ENCODE peak calls at places on chromosomes 3 and 15, in eight cellular contexts. One of them, this sample, is unnamed.

GRCh38 chr3:72338942-72339749 is 509.1 kb downstream of the SHQ1 start:
- DNase-seq in heart right ventricle: no peak
- DNase-seq in GM20000: no peak
- DNase-seq in Peyer's patch: no peak
- DNase-seq in colonic mucosa: no peak
- DNase-seq in heart left ventricle: peak
- DNase-seq in cardiac fibroblast: peak
- DNase-seq in AG09319: peak
- DNase-seq in this sample: peak

GRCh38 chr3:186598108-186598784 is 14.6 kb upstream of the AHSG start:
- DNase-seq in colonic mucosa: no peak
- DNase-seq in Peyer's patch: no peak
- DNase-seq in heart left ventricle: peak
- DNase-seq in GM20000: no peak
- DNase-seq in AG09319: peak
- DNase-seq in heart right ventricle: peak
- DNase-seq in cardiac fibroblast: peak
- DNase-seq in this sample: peak

GRCh38 chr3:14522129-14522691 is 17.9 kb downstream of the GRIP2 start:
- DNase-seq in heart right ventricle: peak
- DNase-seq in GM20000: no peak
- DNase-seq in Peyer's patch: no peak
- DNase-seq in colonic mucosa: no peak
- DNase-seq in cardiac fibroblast: no peak
- DNase-seq in heart left ventricle: peak
- DNase-seq in AG09319: no peak
- DNase-seq in this sample: no peak

GRCh38 chr3:108489776-108490175 is 20.6 kb downstream of the MYH15 start:
- DNase-seq in heart right ventricle: peak
- DNase-seq in GM20000: peak
- DNase-seq in colonic mucosa: peak
- DNase-seq in Peyer's patch: no peak
- DNase-seq in cardiac fibroblast: peak
- DNase-seq in AG09319: no peak
- DNase-seq in heart left ventricle: no peak
- DNase-seq in this sample: peak

GRCh38 chr3:207973-208372 is 11.4 kb downstream of the CHL1 start:
- DNase-seq in AG09319: no peak
- DNase-seq in Peyer's patch: no peak
- DNase-seq in heart left ventricle: no peak
- DNase-seq in cardiac fibroblast: no peak
- DNase-seq in GM20000: no peak
- DNase-seq in heart right ventricle: no peak
- DNase-seq in colonic mucosa: no peak
- DNase-seq in this sample: no peak

GRCh38 chr3:113601240-113601639 is 68.9 kb downstream of the SIDT1 start:
- DNase-seq in heart left ventricle: no peak
- DNase-seq in Peyer's patch: no peak
- DNase-seq in heart right ventricle: no peak
- DNase-seq in cardiac fibroblast: no peak
- DNase-seq in colonic mucosa: no peak
- DNase-seq in AG09319: no peak
- DNase-seq in GM20000: no peak
- DNase-seq in this sample: no peak

GRCh38 chr3:10273697-10274305 is 18.9 kb downstream of the GHRL start:
- DNase-seq in colonic mucosa: no peak
- DNase-seq in Peyer's patch: no peak
- DNase-seq in GM20000: no peak
- DNase-seq in heart left ventricle: no peak
- DNase-seq in AG09319: no peak
- DNase-seq in cardiac fibroblast: no peak
- DNase-seq in heart right ventricle: no peak
- DNase-seq in this sample: peak

GRCh38 chr3:32095431-32095830 is 11.0 kb upstream of the GPD1L start:
- DNase-seq in AG09319: no peak
- DNase-seq in heart left ventricle: no peak
- DNase-seq in Peyer's patch: no peak
- DNase-seq in heart right ventricle: no peak
- DNase-seq in GM20000: no peak
- DNase-seq in cardiac fibroblast: no peak
- DNase-seq in colonic mucosa: no peak
- DNase-seq in this sample: no peak

GRCh38 chr15:45387379-45388007 is 9.1 kb upstream of the GATM start:
- DNase-seq in colonic mucosa: no peak
- DNase-seq in cardiac fibroblast: no peak
- DNase-seq in AG09319: no peak
- DNase-seq in heart left ventricle: no peak
- DNase-seq in heart right ventricle: no peak
- DNase-seq in GM20000: no peak
- DNase-seq in Peyer's patch: no peak
- DNase-seq in this sample: no peak

GRCh38 chr3:38960953-38961622 is 90.7 kb downstream of the SCN11A start:
- DNase-seq in cardiac fibroblast: peak
- DNase-seq in Peyer's patch: no peak
- DNase-seq in GM20000: peak
- DNase-seq in colonic mucosa: peak
- DNase-seq in heart left ventricle: peak
- DNase-seq in AG09319: no peak
- DNase-seq in heart right ventricle: peak
- DNase-seq in this sample: peak

GRCh38 chr15:58260911-58261267 is 122.7 kb downstream of the AQP9 start:
- DNase-seq in GM20000: no peak
- DNase-seq in AG09319: peak
- DNase-seq in heart right ventricle: peak
- DNase-seq in Peyer's patch: no peak
- DNase-seq in colonic mucosa: no peak
- DNase-seq in heart left ventricle: peak
- DNase-seq in cardiac fibroblast: peak
- DNase-seq in this sample: peak

GRCh38 chr3:64267774-64268604 is 42.7 kb upstream of the PRICKLE2 start:
- DNase-seq in colonic mucosa: peak
- DNase-seq in heart left ventricle: peak
- DNase-seq in cardiac fibroblast: peak
- DNase-seq in heart right ventricle: peak
- DNase-seq in AG09319: no peak
- DNase-seq in GM20000: no peak
- DNase-seq in Peyer's patch: peak
- DNase-seq in this sample: peak

GRCh38 chr3:119235151-119235550 is 5.5 kb downstream of the B4GALT4 start:
- DNase-seq in AG09319: no peak
- DNase-seq in GM20000: no peak
- DNase-seq in heart right ventricle: no peak
- DNase-seq in cardiac fibroblast: peak
- DNase-seq in heart left ventricle: no peak
- DNase-seq in colonic mucosa: no peak
- DNase-seq in Peyer's patch: no peak
- DNase-seq in this sample: peak

DNA sequence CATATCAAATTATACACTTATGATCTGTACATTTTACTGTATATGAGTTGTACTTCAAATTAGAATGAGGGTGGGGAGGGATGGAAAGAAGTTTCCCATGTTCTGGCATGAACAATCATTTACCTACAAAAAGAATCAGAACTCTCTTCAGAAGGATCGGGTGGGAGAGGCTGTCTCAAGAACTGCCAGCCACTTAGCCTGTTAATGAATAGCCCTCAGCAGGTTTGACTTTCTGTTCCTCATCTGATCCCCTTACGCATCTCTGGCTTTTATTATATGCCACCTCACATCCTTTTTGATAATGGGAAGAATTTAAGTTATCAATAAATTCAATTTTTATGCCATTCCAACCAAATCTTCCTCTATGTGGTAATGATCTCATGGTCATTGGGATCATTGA is 168.3 kb upstream of the TGFBR2 start:
- DNase-seq in heart right ventricle: no peak
- DNase-seq in AG09319: no peak
- DNase-seq in colonic mucosa: no peak
- DNase-seq in GM20000: no peak
- DNase-seq in Peyer's patch: no peak
- DNase-seq in cardiac fibroblast: no peak
- DNase-seq in heart left ventricle: no peak
- DNase-seq in this sample: no peak
- TF ChIP-seq CTCF in heart right ventricle: no peak
- TF ChIP-seq CTCF in AG09319: no peak
- TF ChIP-seq CTCF in colonic mucosa: no peak
- TF ChIP-seq CTCF in GM20000: no peak
- TF ChIP-seq CTCF in Peyer's patch: no peak
- TF ChIP-seq CTCF in cardiac fibroblast: no peak
- TF ChIP-seq CTCF in heart left ventricle: no peak
- TF ChIP-seq CTCF in this sample: no peak

GRCh38 chr3:193470710-193471109 is 84.0 kb downstream of the ATP13A4 start:
- DNase-seq in Peyer's patch: no peak
- DNase-seq in AG09319: no peak
- DNase-seq in heart left ventricle: no peak
- DNase-seq in heart right ventricle: no peak
- DNase-seq in GM20000: no peak
- DNase-seq in colonic mucosa: no peak
- DNase-seq in cardiac fibroblast: no peak
- DNase-seq in this sample: no peak

GRCh38 chr3:193474446-193474845 is 80.2 kb downstream of the ATP13A4 start:
- DNase-seq in AG09319: no peak
- DNase-seq in heart right ventricle: no peak
- DNase-seq in heart left ventricle: no peak
- DNase-seq in colonic mucosa: no peak
- DNase-seq in Peyer's patch: no peak
- DNase-seq in GM20000: no peak
- DNase-seq in cardiac fibroblast: no peak
- DNase-seq in this sample: no peak
- TF ChIP-seq CTCF in AG09319: no peak
- TF ChIP-seq CTCF in heart right ventricle: no peak
- TF ChIP-seq CTCF in heart left ventricle: no peak
- TF ChIP-seq CTCF in colonic mucosa: no peak
- TF ChIP-seq CTCF in Peyer's patch: no peak
- TF ChIP-seq CTCF in GM20000: no peak
- TF ChIP-seq CTCF in cardiac fibroblast: no peak
- TF ChIP-seq CTCF in this sample: no peak

GRCh38 chr3:170852307-170852706 is 17.7 kb downstream of the RPL22L1 start:
- DNase-seq in cardiac fibroblast: no peak
- DNase-seq in colonic mucosa: no peak
- DNase-seq in AG09319: no peak
- DNase-seq in heart right ventricle: no peak
- DNase-seq in heart left ventricle: no peak
- DNase-seq in Peyer's patch: no peak
- DNase-seq in GM20000: no peak
- DNase-seq in this sample: no peak

GRCh38 chr3:170844377-170844776 is 25.6 kb downstream of the RPL22L1 start:
- DNase-seq in heart left ventricle: no peak
- DNase-seq in Peyer's patch: no peak
- DNase-seq in cardiac fibroblast: no peak
- DNase-seq in AG09319: no peak
- DNase-seq in colonic mucosa: no peak
- DNase-seq in GM20000: no peak
- DNase-seq in heart right ventricle: no peak
- DNase-seq in this sample: no peak

DNA sequence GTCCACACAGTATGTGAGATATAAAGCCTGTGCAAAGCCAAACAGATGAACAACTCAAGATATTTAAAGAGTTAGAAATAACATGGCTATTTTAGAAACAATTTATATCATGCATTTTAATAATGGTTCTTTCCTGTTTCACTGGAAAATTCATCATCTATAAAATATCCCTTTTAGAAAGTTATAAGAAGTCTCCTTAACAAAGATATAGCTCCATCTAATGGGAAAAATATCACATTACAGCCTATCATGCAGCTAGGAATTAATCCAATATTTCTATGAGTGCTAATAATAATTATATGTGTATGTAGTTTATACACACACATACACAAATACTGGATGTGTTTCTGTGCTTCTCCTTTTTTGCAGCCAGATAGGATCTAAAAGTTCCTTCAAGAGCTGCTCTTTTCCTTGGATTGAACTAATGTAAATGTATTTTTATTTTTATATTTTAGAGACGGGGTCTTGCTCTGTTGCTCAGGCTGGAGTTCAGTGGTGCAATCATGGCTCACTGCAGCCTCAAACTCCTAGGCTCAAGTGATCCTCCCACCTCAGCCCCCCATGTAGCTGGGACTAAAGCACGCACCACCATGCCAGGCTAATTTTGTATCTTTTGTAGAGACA is 21.6 kb downstream of the RPL22L1 start:
- DNase-seq in heart right ventricle: no peak
- DNase-seq in heart left ventricle: no peak
- DNase-seq in GM20000: no peak
- DNase-seq in Peyer's patch: no peak
- DNase-seq in cardiac fibroblast: peak
- DNase-seq in colonic mucosa: no peak
- DNase-seq in AG09319: no peak
- DNase-seq in this sample: peak
- TF ChIP-seq CTCF in heart right ventricle: peak
- TF ChIP-seq CTCF in heart left ventricle: peak
- TF ChIP-seq CTCF in GM20000: no peak
- TF ChIP-seq CTCF in Peyer's patch: no peak
- TF ChIP-seq CTCF in cardiac fibroblast: peak
- TF ChIP-seq CTCF in colonic mucosa: peak
- TF ChIP-seq CTCF in AG09319: peak
- TF ChIP-seq CTCF in this sample: peak

GRCh38 chr15:99438691-99439523 is 126.9 kb upstream of the MEF2A start:
- DNase-seq in GM20000: no peak
- DNase-seq in AG09319: no peak
- DNase-seq in colonic mucosa: no peak
- DNase-seq in Peyer's patch: no peak
- DNase-seq in cardiac fibroblast: no peak
- DNase-seq in heart left ventricle: no peak
- DNase-seq in heart right ventricle: peak
- DNase-seq in this sample: no peak
- TF ChIP-seq CTCF in GM20000: no peak
- TF ChIP-seq CTCF in AG09319: no peak
- TF ChIP-seq CTCF in colonic mucosa: no peak
- TF ChIP-seq CTCF in Peyer's patch: no peak
- TF ChIP-seq CTCF in cardiac fibroblast: no peak
- TF ChIP-seq CTCF in heart left ventricle: no peak
- TF ChIP-seq CTCF in heart right ventricle: no peak
- TF ChIP-seq CTCF in this sample: no peak

DNA sequence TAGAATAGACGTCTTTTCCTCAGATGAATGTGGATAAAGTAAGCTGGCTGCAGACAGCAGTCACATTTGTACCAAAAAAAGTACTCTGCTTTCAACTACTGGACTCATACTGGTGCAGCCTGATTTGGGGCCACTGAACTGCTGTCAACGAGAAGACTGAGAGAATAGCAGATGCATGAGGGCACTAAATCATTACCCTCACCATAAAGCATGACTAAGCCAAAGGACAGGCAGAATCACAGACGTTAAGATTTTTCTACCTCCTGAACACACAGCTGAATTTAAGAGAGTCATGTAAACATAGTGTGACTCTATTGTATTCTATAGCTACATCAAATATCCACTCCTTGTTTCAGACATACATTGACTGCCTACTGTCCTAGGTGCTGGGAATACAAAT is 67.8 kb upstream of the CDAN1 start:
- DNase-seq in cardiac fibroblast: no peak
- DNase-seq in heart left ventricle: no peak
- DNase-seq in heart right ventricle: no peak
- DNase-seq in colonic mucosa: no peak
- DNase-seq in GM20000: no peak
- DNase-seq in AG09319: no peak
- DNase-seq in Peyer's patch: no peak
- DNase-seq in this sample: peak
- TF ChIP-seq CTCF in cardiac fibroblast: no peak
- TF ChIP-seq CTCF in heart left ventricle: no peak
- TF ChIP-seq CTCF in heart right ventricle: no peak
- TF ChIP-seq CTCF in colonic mucosa: no peak
- TF ChIP-seq CTCF in GM20000: no peak
- TF ChIP-seq CTCF in AG09319: no peak
- TF ChIP-seq CTCF in Peyer's patch: no peak
- TF ChIP-seq CTCF in this sample: no peak

This sample was measured in fibroblast of mammary gland.